ENCODE peak calls at places on chromosomes 3 and 15, in ten cellular contexts. G is heart left ventricle; N is transverse colon; I is GM23248; J is colonic mucosa; Y is A549; K is heart right ventricle; C is CD8-positive, alpha-beta T cell; R is spleen; O is Panc1. W is an unnamed sample. For H3K4me1, the result is how much of the 10 kb centered on the place peaks cover.

GRCh38 chr15:67784057-67784781 is 41.1 kb upstream of the SKOR1 start:
- DNase-seq in R (peak), N (peak), O (no peak), J (no peak), G (no peak), C (no peak), I (no peak), K (no peak), Y (no peak), W (peak)

GRCh38 chr15:52407374-52407773 is 111.8 kb upstream of the MYO5C start:
- DNase-seq in Y (no peak), G (no peak), J (no peak), I (no peak), C (no peak), N (no peak), K (no peak), O (no peak), R (no peak), W (no peak)

GRCh38 chr15:66240240-66240842 is 13.2 kb downstream of the MEGF11 start:
- DNase-seq in I (no peak), C (no peak), J (no peak), Y (no peak), G (no peak), R (no peak), O (no peak), N (no peak), K (no peak), W (no peak)

GRCh38 chr3:149273096-149273751 is 51.6 kb upstream of the CP start:
- DNase-seq in J (peak), K (no peak), Y (peak), I (peak), O (peak), R (no peak), N (peak), G (no peak), C (no peak), W (no peak)

GRCh38 chr3:188351648-188352047 is 197.7 kb downstream of the LPP start:
- DNase-seq in I (no peak), K (no peak), J (no peak), O (no peak), G (no peak), R (no peak), C (no peak), Y (no peak), N (no peak), W (no peak)

GRCh38 chr15:99507016-99507731 is 58.6 kb upstream of the MEF2A start:
- DNase-seq in Y (no peak), G (peak), I (peak), J (no peak), K (peak), R (peak), O (no peak), N (no peak), C (no peak), W (no peak)

GRCh38 chr3:195307711-195308110 is 36.8 kb upstream of the XXYLT1 start:
- DNase-seq in O (no peak), K (no peak), G (no peak), N (no peak), C (no peak), I (no peak), J (no peak), R (no peak), Y (no peak), W (no peak)

GRCh38 chr15:95973566-95974256 is 356.8 kb upstream of the NR2F2 start:
- DNase-seq in K (no peak), C (no peak), R (no peak), I (peak), G (no peak), J (no peak), Y (no peak), N (no peak), O (no peak), W (no peak)

GRCh38 chr3:58529516-58530353 is 7.3 kb downstream of the ACOX2 start:
- DNase-seq in J (no peak), K (no peak), G (no peak), R (no peak), O (no peak), C (no peak), Y (no peak), I (peak), N (no peak), W (no peak)

GRCh38 chr3:114447545-114447944 is 153.7 kb downstream of the TIGIT start:
- DNase-seq in Y (no peak), N (no peak), O (no peak), R (no peak), K (no peak), C (no peak), J (no peak), I (no peak), G (no peak), W (no peak)

GRCh38 chr3:141236351-141236750 is 4.7 kb downstream of the PXYLP1 start:
- DNase-seq in R (no peak), G (no peak), J (no peak), C (no peak), N (no peak), K (no peak), O (no peak), I (no peak), Y (no peak), W (no peak)

GRCh38 chr15:49627407-49627877 is 6.6 kb downstream of the DTWD1 start:
- DNase-seq in K (no peak), N (no peak), O (peak), G (no peak), I (peak), Y (peak), C (no peak), R (no peak), J (no peak), W (no peak)
- H3K4me1 ChIP-seq in K (under half), N (under half), O (under half), G (under half), I (half or more), Y (under half), C (under half), R (under half), J (under half), W (under half)

GRCh38 chr3:62246985-62247384 is 126.4 kb downstream of the FEZF2 start:
- DNase-seq in R (no peak), I (no peak), G (no peak), N (no peak), Y (no peak), O (no peak), J (no peak), C (no peak), K (no peak), W (no peak)
- H3K4me1 ChIP-seq in R (under half), I (under half), G (under half), N (under half), Y (under half), O (under half), J (under half), C (under half), K (under half), W (under half)

DNA sequence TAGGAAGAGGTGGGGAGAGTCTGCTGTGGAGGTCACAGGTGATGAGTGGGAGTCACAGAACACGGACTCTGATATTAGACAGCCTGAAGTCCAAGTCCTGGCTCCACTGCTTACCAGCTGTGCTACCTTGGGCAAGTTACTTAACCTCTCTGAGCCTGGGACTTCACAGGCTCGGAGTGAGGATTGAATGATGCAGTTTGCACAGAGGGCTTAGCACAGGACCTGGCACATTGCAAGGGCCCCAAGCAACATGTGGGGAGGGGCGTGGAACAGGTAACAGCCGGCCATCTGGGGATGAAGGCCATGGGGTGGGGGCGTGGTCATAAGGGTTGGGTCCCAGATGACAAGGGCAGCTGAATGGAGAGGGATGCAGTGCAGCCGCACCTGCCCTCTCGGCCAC is 4.3 kb upstream of the ITIH3 start:
- DNase-seq in J (no peak), R (peak), N (no peak), C (no peak), K (no peak), O (no peak), Y (no peak), I (no peak), G (no peak), W (no peak)
- H3K4me1 ChIP-seq in J (under half), R (under half), N (under half), C (under half), K (under half), O (under half), Y (under half), I (under half), G (under half), W (under half)

GRCh38 chr3:17074559-17074958 is 189.8 kb downstream of the PLCL2 start:
- DNase-seq in N (no peak), R (no peak), C (no peak), J (no peak), Y (no peak), K (no peak), I (no peak), G (no peak), O (no peak), W (no peak)
- H3K4me1 ChIP-seq in N (under half), R (under half), C (under half), J (under half), Y (under half), K (under half), I (under half), G (under half), O (under half), W (under half)